ENCODE peak calls at places on chromosomes 16 and 17, in six cellular contexts. U, G, F, C, M and S are unnamed samples.
A peak's percentile ranks its signal among the peaks of the same experiment; 100 is the strongest.

GRCh38 chr16:11677959-11678881 is 10.0 kb downstream of the SNN start:
- DNase-seq in G (no peak), C (no peak), F (no peak), U (no peak), M (no peak), S (no peak)

GRCh38 chr17:1929896-1930750 is 95.0 kb downstream of the RTN4RL1 start:
- DNase-seq in M (no peak), U (no peak), C (no peak), G (no peak), F (no peak), S (no peak)

GRCh38 chr17:28861393-28862203 is 6.8 kb downstream of the ERAL1 start:
- DNase-seq in F (no peak), G (no peak), C (no peak), M (no peak), U (no peak), S (no peak)

GRCh38 chr17:73393381-73393780 is 81.6 kb upstream of the CDC42EP4 start:
- DNase-seq in M (no peak), F (no peak), C (no peak), U (no peak), G (no peak), S (no peak)

GRCh38 chr17:34451313-34451712 is 88.3 kb upstream of the CCL1 start:
- DNase-seq in F (no peak), M (no peak), G (no peak), U (no peak), C (no peak), S (no peak)

GRCh38 chr17:42672038-42672437 is 4.8 kb downstream of the PLEKHH3 start:
- DNase-seq in C (no peak), U (no peak), F (no peak), M (no peak), G (no peak), S (no peak)

GRCh38 chr17:39800540-39800939 is 62.8 kb downstream of the GRB7 start:
- DNase-seq in M (no peak), C (no peak), F (no peak), U (no peak), G (no peak), S (no peak)

GRCh38 chr17:77471984-77472836 is 331.4 kb downstream of the SEC14L1 start:
- DNase-seq in C (no peak), G (no peak), F (peak; percentile 67), U (no peak), M (no peak), S (peak; percentile 81)

GRCh38 chr16:31200821-31201510 is 1.6 kb downstream of the PYCARD start:
- DNase-seq in F (no peak), G (no peak), M (no peak), C (no peak), U (no peak), S (no peak)

GRCh38 chr16:11848842-11849241 is 2.5 kb downstream of the RSL1D1 start:
- DNase-seq in G (no peak), M (no peak), C (no peak), F (no peak), U (no peak), S (no peak)

GRCh38 chr16:14652726-14653125 is 20.0 kb downstream of the BFAR start:
- DNase-seq in F (no peak), M (no peak), C (no peak), G (no peak), U (no peak), S (no peak)

GRCh38 chr16:17037499-17037898 is 433.3 kb downstream of the XYLT1 start:
- DNase-seq in F (no peak), C (no peak), U (no peak), M (no peak), G (no peak), S (no peak)

GRCh38 chr17:76265624-76266243 is 586 bp downstream of the UBALD2 start:
- DNase-seq in C (no peak), M (no peak), F (peak; percentile 84), G (no peak), U (peak; percentile 79), S (no peak)

GRCh38 chr17:63956296-63956920 is 16.3 kb downstream of the SCN4A start:
- DNase-seq in F (no peak), C (no peak), U (no peak), G (no peak), M (no peak), S (no peak)

GRCh38 chr17:63954402-63955063 is 18.2 kb downstream of the SCN4A start:
- DNase-seq in F (peak; percentile 61), M (no peak), U (no peak), G (no peak), C (no peak), S (no peak)

GRCh38 chr17:63950940-63951907 is 19.1 kb upstream of the CD79B start:
- DNase-seq in G (peak; percentile 8), M (peak; percentile 58), C (no peak), F (no peak), U (peak; percentile 88), S (no peak)

GRCh38 chr17:63955791-63956190 is 16.9 kb downstream of the SCN4A start:
- DNase-seq in M (no peak), F (no peak), G (no peak), U (no peak), C (no peak), S (no peak)

GRCh38 chr17:63955232-63955631 is 17.5 kb downstream of the SCN4A start:
- DNase-seq in U (no peak), C (no peak), M (no peak), F (no peak), G (no peak), S (no peak)
- H3K27ac ChIP-seq in U (no peak overlapping the region), C (no peak overlapping the region), M (no peak overlapping the region), F (no peak overlapping the region), G (no peak overlapping the region), S (no peak overlapping the region)

DNA sequence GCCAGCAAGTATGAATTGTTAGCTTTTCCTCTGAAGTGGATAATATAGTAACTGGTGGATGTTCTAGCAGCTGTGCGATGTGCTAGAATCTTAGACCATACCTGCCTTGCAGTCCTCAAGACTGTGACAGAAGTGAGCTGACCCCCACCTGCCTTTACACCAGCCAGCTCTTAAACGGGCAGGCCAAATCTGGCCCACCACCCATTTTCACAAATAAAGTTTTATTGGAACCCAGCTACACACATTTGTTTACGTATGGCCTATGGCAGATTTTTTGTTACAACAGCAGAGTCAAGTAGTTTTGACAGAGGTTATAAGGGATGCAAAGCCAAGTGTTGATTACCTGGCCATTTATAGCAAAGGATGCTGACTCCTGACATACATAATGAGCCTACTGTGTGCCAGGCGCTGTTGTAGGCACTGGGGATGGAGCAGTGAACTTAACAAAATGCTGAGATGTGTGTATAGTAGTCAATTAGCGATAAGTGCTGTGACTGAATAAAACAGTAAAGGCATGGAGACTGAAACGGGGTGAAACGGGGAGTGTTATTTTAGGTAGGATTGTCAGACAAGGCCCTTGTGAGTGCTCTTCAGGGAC is 79.0 kb downstream of the MSI2 start:
- DNase-seq in F (no peak), U (no peak), C (no peak), M (no peak), G (no peak), S (no peak)
- TF ChIP-seq POLR2AphosphoS5 in F (no peak), U (no peak), C (no peak), M (no peak), G (no peak), S (no peak)

DNA sequence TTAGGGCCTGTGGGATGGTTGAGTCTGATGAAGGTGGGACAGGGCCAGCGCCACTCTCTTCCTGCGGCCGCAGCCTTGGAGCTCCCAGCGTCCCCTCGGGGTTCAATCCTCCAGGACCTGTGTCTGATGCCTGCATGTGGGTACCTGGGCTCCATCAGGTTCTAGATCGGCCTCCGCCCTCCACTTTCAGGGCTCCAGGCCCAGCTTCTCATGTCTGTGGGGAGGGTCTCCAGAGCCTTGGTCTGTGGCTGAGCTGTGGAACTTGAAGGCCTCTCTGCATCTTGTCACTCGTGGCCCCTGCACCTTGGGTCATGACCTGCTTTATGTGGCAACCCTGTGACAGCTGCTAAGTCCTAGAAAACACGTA is 89.8 kb upstream of the ZNF750 start:
- DNase-seq in C (no peak), F (no peak), M (no peak), G (no peak), U (no peak), S (no peak)
- H3K36me3 ChIP-seq in C (no peaks in the 10 kb centered on the region), F (peaks cover 27% of the 10 kb centered on the region), M (peaks cover 47% of the 10 kb centered on the region), G (peaks cover 6% of the 10 kb centered on the region), U (peaks cover 11% of the 10 kb centered on the region), S (peaks cover 64% of the 10 kb centered on the region)

GRCh38 chr17:27473190-27473747 is 17.0 kb downstream of the KSR1 start:
- DNase-seq in C (no peak), G (no peak), U (no peak), F (no peak), M (no peak), S (no peak)
- H3K27ac ChIP-seq in C (no peak overlapping the region), G (peak overlapping the region; percentile 19), U (no peak overlapping the region), F (no peak overlapping the region), M (no peak overlapping the region), S (no peak overlapping the region)

DNA sequence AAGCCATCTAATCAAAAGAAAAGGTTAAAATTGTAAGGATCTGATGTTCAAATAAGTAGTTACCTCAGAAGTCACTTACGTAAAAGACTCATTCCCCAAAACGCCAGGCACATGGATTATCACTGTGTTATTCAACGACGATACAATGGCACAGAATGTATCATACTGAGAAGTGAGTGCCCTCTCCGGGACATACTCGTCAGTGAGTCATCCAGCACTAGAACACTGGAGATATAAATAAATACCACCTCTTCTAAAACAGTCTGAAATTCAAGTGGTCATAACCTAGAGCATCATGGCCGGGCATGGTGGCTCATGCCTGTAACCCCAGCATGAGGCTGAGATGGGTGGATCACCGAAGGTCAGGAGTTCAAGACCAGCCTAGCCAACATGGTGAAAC is 24.9 kb downstream of the USP31 start:
- DNase-seq in M (no peak), G (no peak), U (no peak), F (no peak), C (no peak), S (no peak)
- TF ChIP-seq POLR2AphosphoS5 in M (no peak), G (no peak), U (no peak), F (no peak), C (no peak), S (no peak)

GRCh38 chr17:81879121-81879520 is 8.0 kb upstream of the ARHGDIA start:
- DNase-seq in M (no peak), C (no peak), U (no peak), G (no peak), F (no peak), S (no peak)
- H3K36me3 ChIP-seq in M (peaks cover 54% of the 10 kb centered on the region), C (no peaks in the 10 kb centered on the region), U (peaks cover 4% of the 10 kb centered on the region), G (peaks cover 9% of the 10 kb centered on the region), F (peaks cover 48% of the 10 kb centered on the region), S (peaks cover 58% of the 10 kb centered on the region)